ENCODE peak calls at places on chromosomes 2 and 18, in nine cellular contexts. Q is AG09309, J is BJ, H is H1, V is choroid plexus epithelial cell, P is fibroblast of mammary gland, S is adrenal gland, A is fibroblast of lung, U is aorta. N is an unnamed sample.

GRCh38 chr2:64866797-64867196 is 122.4 kb upstream of the SLC1A4 start:
- DNase-seq in Q (peak; percentile 92), J (peak; percentile 79), H (no peak), V (peak; percentile 99), P (peak; percentile 99), S (peak; percentile 74), A (peak; percentile 98), U (no peak), N (peak; percentile 88)

GRCh38 chr2:165886487-165887146 is 67.0 kb downstream of the TTC21B start:
- DNase-seq in Q (no peak), J (no peak), H (no peak), V (no peak), P (no peak), S (no peak), A (no peak), U (no peak), N (no peak)

GRCh38 chr2:109385506-109385905 is 228.3 kb downstream of the SEPTIN10 start:
- DNase-seq in Q (no peak), J (no peak), H (no peak), V (no peak), P (no peak), S (no peak), A (no peak), U (no peak), N (no peak)

GRCh38 chr2:237632991-237633629 is 5.7 kb downstream of the LRRFIP1 start:
- DNase-seq in Q (no peak), J (no peak), H (no peak), V (no peak), P (no peak), S (peak; percentile 48), A (no peak), U (no peak), N (no peak)

GRCh38 chr18:22084547-22084946 is 84.8 kb upstream of the GATA6 start:
- DNase-seq in Q (no peak), J (no peak), H (no peak), V (no peak), P (no peak), S (no peak), A (no peak), U (no peak), N (no peak)

GRCh38 chr2:29269095-29270090 is 154.2 kb downstream of the CLIP4 start:
- DNase-seq in Q (no peak), J (no peak), H (no peak), V (no peak), P (no peak), S (no peak), A (no peak), U (no peak), N (no peak)

GRCh38 chr18:35582899-35583558 is 1.5 kb downstream of the GALNT1 start:
- DNase-seq in Q (no peak), J (no peak), H (no peak), V (peak; percentile 72), P (peak; percentile 25), S (no peak), A (peak; percentile 40), U (no peak), N (no peak)

GRCh38 chr2:225765845-225766244 is 366.3 kb downstream of the NYAP2 start:
- DNase-seq in Q (no peak), J (no peak), H (no peak), V (peak; percentile 63), P (no peak), S (no peak), A (peak; percentile 68), U (no peak), N (no peak)

GRCh38 chr2:54247115-54247514 is 8.9 kb downstream of the TSPYL6 start:
- DNase-seq in Q (no peak), J (no peak), H (no peak), V (no peak), P (no peak), S (no peak), A (no peak), U (no peak), N (no peak)

GRCh38 chr2:189092936-189093335 is 86.6 kb downstream of the COL5A2 start:
- DNase-seq in Q (peak; percentile 83), J (peak; percentile 47), H (no peak), V (peak; percentile 87), P (peak; percentile 96), S (no peak), A (peak; percentile 92), U (peak; percentile 75), N (peak; percentile 93)

GRCh38 chr2:133633309-133633708 is 65.0 kb upstream of the NCKAP5 start:
- DNase-seq in Q (no peak), J (no peak), H (no peak), V (no peak), P (no peak), S (no peak), A (no peak), U (no peak), N (no peak)
- H3K4me3 ChIP-seq in Q (no peak overlapping the region), J (no peak overlapping the region), H (no peak overlapping the region), V (no peak overlapping the region), P (no peak overlapping the region), S (no peak overlapping the region), A (no peak overlapping the region), U (no peak overlapping the region), N (no peak overlapping the region)

GRCh38 chr2:198097628-198098027 is 293.2 kb downstream of the PLCL1 start:
- DNase-seq in Q (no peak), J (no peak), H (no peak), V (no peak), P (no peak), S (no peak), A (no peak), U (no peak), N (no peak)
- H3K4me3 ChIP-seq in Q (no peak overlapping the region), J (no peak overlapping the region), H (no peak overlapping the region), V (no peak overlapping the region), P (no peak overlapping the region), S (no peak overlapping the region), A (no peak overlapping the region), U (no peak overlapping the region), N (no peak overlapping the region)

GRCh38 chr2:111156529-111156928 is 35.8 kb downstream of the BCL2L11 start:
- DNase-seq in Q (no peak), J (no peak), H (no peak), V (no peak), P (no peak), S (no peak), A (no peak), U (no peak), N (no peak)
- H3K4me3 ChIP-seq in Q (no peak overlapping the region), J (no peak overlapping the region), H (no peak overlapping the region), V (no peak overlapping the region), P (no peak overlapping the region), S (no peak overlapping the region), A (no peak overlapping the region), U (no peak overlapping the region), N (no peak overlapping the region)

DNA sequence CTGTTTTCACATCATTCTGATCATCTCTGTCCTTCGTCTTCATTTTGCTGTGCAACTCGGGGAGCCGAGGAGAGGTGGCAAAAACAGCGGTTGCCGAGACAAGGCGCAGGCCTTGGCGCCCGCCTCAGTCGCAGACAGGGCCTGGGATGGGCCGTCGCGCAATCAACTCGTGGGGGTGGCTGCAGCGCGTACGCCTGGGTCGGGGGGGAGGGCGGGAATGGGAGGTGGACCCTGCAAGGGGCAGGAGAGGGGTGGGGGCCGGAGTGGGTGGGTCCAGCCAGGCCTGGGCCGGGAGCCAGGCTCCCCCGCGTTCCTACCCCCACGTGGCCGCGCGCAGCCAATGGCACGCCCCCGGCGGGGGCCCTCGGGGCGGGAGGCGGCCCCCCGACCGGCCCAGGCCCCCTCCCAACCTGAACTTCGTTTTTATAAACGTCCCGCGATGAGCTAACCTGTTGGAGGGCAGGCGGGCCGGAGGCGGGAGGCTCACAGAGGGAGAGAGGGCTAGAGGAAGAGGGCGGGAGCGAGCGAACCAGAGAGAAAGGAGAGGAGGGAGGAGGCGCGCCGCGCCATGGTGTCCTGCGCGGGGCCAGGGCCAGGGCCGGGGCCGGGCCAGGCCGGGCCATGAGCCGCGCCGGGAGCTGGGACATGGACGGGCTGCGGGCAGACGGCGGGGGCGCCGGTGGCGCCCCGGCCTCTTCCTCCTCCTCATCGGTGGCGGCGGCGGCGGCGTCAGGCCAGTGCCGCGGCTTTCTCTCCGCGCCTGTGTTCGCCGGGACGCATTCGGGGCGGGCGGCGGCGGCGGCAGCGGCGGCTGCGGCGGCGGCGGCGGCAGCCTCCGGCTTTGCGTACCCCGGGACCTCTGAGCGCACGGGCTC is at the start of gene HOXD13:
- DNase-seq in Q (no peak), J (no peak), H (peak; percentile 87), V (no peak), P (no peak), S (no peak), A (no peak), U (peak; percentile 49), N (no peak)
- H3K4me3 ChIP-seq in Q (peak within 1 kb of the TSS; percentile 42), J (peak within 1 kb of the TSS; percentile 35), H (peak within 1 kb of the TSS; percentile 17), V (no peak within 1 kb of the TSS), P (no peak within 1 kb of the TSS), S (no peak within 1 kb of the TSS), A (peak within 1 kb of the TSS; percentile 20), U (no peak within 1 kb of the TSS), N (peak within 1 kb of the TSS; percentile 8)